ENCODE peak calls at places on chromosomes 3 and 15, in eight cellular contexts. R, Y, M, U, K, C, P and T are unnamed samples.

GRCh38 chr3:50249459-50249858 is 13.5 kb downstream of the GNAI2 start:
- DNase-seq in R (no peak), Y (no peak), M (no peak), U (no peak), K (no peak), C (no peak), P (no peak), T (no peak)

GRCh38 chr15:67091073-67091965 is 25.9 kb downstream of the SMAD3 start:
- DNase-seq in R (peak; percentile 57), Y (peak; percentile 62), M (no peak), U (no peak), K (peak; percentile 70), C (no peak), P (peak; percentile 85), T (no peak)

GRCh38 chr3:187251599-187251998 is 39.9 kb downstream of the MASP1 start:
- DNase-seq in R (no peak), Y (no peak), M (no peak), U (no peak), K (no peak), C (no peak), P (no peak), T (no peak)

GRCh38 chr15:89329329-89330084 is 5.1 kb downstream of the POLG start:
- DNase-seq in R (no peak), Y (no peak), M (no peak), U (peak; percentile 50), K (no peak), C (no peak), P (peak; percentile 66), T (no peak)

GRCh38 chr3:159828542-159828943 is 160.1 kb upstream of the IL12A start:
- DNase-seq in R (no peak), Y (no peak), M (no peak), U (peak; percentile 90), K (no peak), C (peak; percentile 58), P (no peak), T (no peak)

GRCh38 chr3:50242371-50242770 is 6.4 kb downstream of the GNAI2 start:
- DNase-seq in R (no peak), Y (no peak), M (no peak), U (no peak), K (no peak), C (no peak), P (no peak), T (no peak)

GRCh38 chr15:82540055-82540983 is at the start of gene RPS17:
- DNase-seq in R (peak; percentile 97), Y (peak; percentile 99), M (peak; percentile 94), U (no peak), K (no peak), C (peak; percentile 95), P (peak; percentile 99), T (peak; percentile 96)

GRCh38 chr3:119239421-119239820 is 1.3 kb downstream of the B4GALT4 start:
- DNase-seq in R (no peak), Y (no peak), M (peak; percentile 15), U (no peak), K (no peak), C (no peak), P (no peak), T (no peak)

GRCh38 chr3:28595364-28595763 is 246.7 kb upstream of the AZI2 start:
- DNase-seq in R (no peak), Y (no peak), M (no peak), U (no peak), K (no peak), C (no peak), P (no peak), T (no peak)

GRCh38 chr15:70259030-70259424 is 161.3 kb upstream of the TLE3 start:
- DNase-seq in R (peak; percentile 63), Y (peak; percentile 28), M (peak; percentile 61), U (peak; percentile 80), K (peak; percentile 48), C (no peak), P (peak; percentile 58), T (no peak)

GRCh38 chr3:41317718-41318117 is 118.4 kb downstream of the CTNNB1 start:
- DNase-seq in R (no peak), Y (no peak), M (no peak), U (no peak), K (no peak), C (no peak), P (no peak), T (no peak)

GRCh38 chr15:78061963-78062427 is 15.5 kb downstream of the TBC1D2B start:
- DNase-seq in R (no peak), Y (no peak), M (no peak), U (peak; percentile 70), K (no peak), C (no peak), P (peak; percentile 58), T (peak; percentile 7)

GRCh38 chr15:90570643-90571042 is 40.9 kb downstream of the CRTC3 start:
- DNase-seq in R (no peak), Y (no peak), M (no peak), U (no peak), K (no peak), C (no peak), P (no peak), T (no peak)

GRCh38 chr3:33277193-33277882 is at the start of gene FBXL2:
- DNase-seq in R (peak; percentile 22), Y (no peak), M (no peak), U (peak; percentile 26), K (no peak), C (peak; percentile 96), P (no peak), T (peak; percentile 94)

GRCh38 chr3:59374812-59375211 is 325.0 kb upstream of the CFAP20DC start:
- DNase-seq in R (no peak), Y (no peak), M (no peak), U (no peak), K (no peak), C (peak; percentile 48), P (no peak), T (no peak)

GRCh38 chr15:39807791-39808190 is 25.1 kb upstream of the FSIP1 start:
- DNase-seq in R (no peak), Y (no peak), M (no peak), U (no peak), K (no peak), C (no peak), P (no peak), T (peak; percentile 39)

GRCh38 chr3:9071982-9072666 is 108.9 kb upstream of the RAD18 start:
- DNase-seq in R (no peak), Y (no peak), M (no peak), U (no peak), K (no peak), C (no peak), P (no peak), T (no peak)